ENCODE peak calls at places on chromosomes 16 and 17, in four cellular contexts. N, E, L and O are unnamed samples.

GRCh38 chr16:85019659-85020245 is 7.8 kb upstream of the KIAA0513 start:
- DNase-seq in N (no peak), E (no peak), L (no peak), O (no peak)

GRCh38 chr16:13471478-13471877 is 448.5 kb upstream of the ERCC4 start:
- DNase-seq in N (no peak), E (no peak), L (no peak), O (no peak)

GRCh38 chr17:82531431-82531881 is 11.9 kb downstream of the FOXK2 start:
- DNase-seq in N (no peak), E (no peak), L (no peak), O (no peak)

GRCh38 chr17:63405741-63406261 is 40.3 kb downstream of the CYB561 start:
- DNase-seq in N (no peak), E (no peak), L (no peak), O (peak; percentile 53)

GRCh38 chr17:3796110-3796821 is 4.7 kb downstream of the ITGAE start:
- DNase-seq in N (peak; percentile 97), E (no peak), L (peak; percentile 85), O (no peak)

GRCh38 chr16:31568577-31569359 is 41.1 kb downstream of the AHSP start:
- DNase-seq in N (no peak), E (peak; percentile 16), L (no peak), O (no peak)

GRCh38 chr16:47979783-47980182 is 176.0 kb downstream of the ABCC12 start:
- DNase-seq in N (no peak), E (no peak), L (no peak), O (no peak)

GRCh38 chr17:29593546-29594440 is 861 bp downstream of the ANKRD13B start:
- DNase-seq in N (peak; percentile 66), E (no peak), L (peak; percentile 39), O (peak; percentile 28)

GRCh38 chr17:70132505-70132904 is 36.8 kb upstream of the KCNJ2 start:
- DNase-seq in N (no peak), E (no peak), L (no peak), O (no peak)

GRCh38 chr17:38554430-38555350 is 51.1 kb downstream of the SRCIN1 start:
- DNase-seq in N (no peak), E (no peak), L (no peak), O (no peak)

GRCh38 chr16:75787421-75787820 is 61.1 kb upstream of the CPHXL start:
- DNase-seq in N (no peak), E (no peak), L (no peak), O (no peak)

GRCh38 chr16:19805459-19806160 is 79.0 kb downstream of the GPRC5B start:
- DNase-seq in N (no peak), E (no peak), L (no peak), O (no peak)

GRCh38 chr16:22633280-22633679 is 122.6 kb downstream of the NPIPB5 start:
- DNase-seq in N (no peak), E (no peak), L (no peak), O (no peak)

GRCh38 chr16:22635345-22635744 is 124.7 kb downstream of the NPIPB5 start:
- DNase-seq in N (no peak), E (no peak), L (no peak), O (no peak)

GRCh38 chr16:22632621-22633020 is 121.9 kb downstream of the NPIPB5 start:
- DNase-seq in N (no peak), E (no peak), L (no peak), O (no peak)

GRCh38 chr16:22634913-22635312 is 124.2 kb downstream of the NPIPB5 start:
- DNase-seq in N (no peak), E (no peak), L (no peak), O (no peak)

GRCh38 chr16:22633794-22634193 is 123.1 kb downstream of the NPIPB5 start:
- DNase-seq in N (no peak), E (no peak), L (no peak), O (no peak)
- H3K27ac ChIP-seq in N (no peak overlapping the region), E (no peak overlapping the region), L (no peak overlapping the region), O (no peak overlapping the region)

GRCh38 chr17:6328279-6328678 is 106.6 kb downstream of the AIPL1 start:
- DNase-seq in N (no peak), E (no peak), L (no peak), O (peak; percentile 18)

GRCh38 chr17:6325741-6326140 is 109.2 kb downstream of the AIPL1 start:
- DNase-seq in N (no peak), E (no peak), L (no peak), O (no peak)

GRCh38 chr17:6326483-6326882 is 108.4 kb downstream of the AIPL1 start:
- DNase-seq in N (no peak), E (no peak), L (no peak), O (no peak)

GRCh38 chr17:6323626-6324356 is 111.1 kb downstream of the AIPL1 start:
- DNase-seq in N (no peak), E (no peak), L (no peak), O (peak; percentile 41)

DNA sequence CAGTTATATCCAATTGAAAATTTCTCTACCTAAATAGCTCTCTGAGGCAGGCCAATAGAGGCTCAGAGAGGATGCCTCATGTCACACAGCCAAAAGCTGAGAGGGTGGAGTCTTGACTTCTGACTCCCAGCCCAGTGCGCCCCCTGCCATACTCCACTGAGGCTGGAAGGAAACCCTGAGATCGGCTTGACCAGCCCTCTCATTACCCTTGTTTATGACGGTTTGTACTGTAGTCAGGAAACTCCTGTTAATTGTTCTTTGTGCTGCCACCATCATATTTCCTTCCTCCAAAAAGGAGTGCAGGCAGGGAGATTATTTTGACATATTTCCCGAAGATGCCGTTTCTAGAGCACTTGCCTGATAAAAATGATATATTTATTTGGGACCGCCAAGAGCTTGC is 107.9 kb downstream of the AIPL1 start:
- DNase-seq in N (peak; percentile 6), E (peak; percentile 47), L (no peak), O (no peak)
- TF ChIP-seq CTCF in N (peak; percentile 14), E (peak; percentile 38), L (no peak), O (no peak)

GRCh38 chr16:10938321-10938720 is 3.9 kb downstream of the DEXI start:
- DNase-seq in N (no peak), E (no peak), L (no peak), O (no peak)
- H3K27ac ChIP-seq in N (no peak overlapping the region), E (peak overlapping the region; percentile 93), L (no peak overlapping the region), O (no peak overlapping the region)

DNA sequence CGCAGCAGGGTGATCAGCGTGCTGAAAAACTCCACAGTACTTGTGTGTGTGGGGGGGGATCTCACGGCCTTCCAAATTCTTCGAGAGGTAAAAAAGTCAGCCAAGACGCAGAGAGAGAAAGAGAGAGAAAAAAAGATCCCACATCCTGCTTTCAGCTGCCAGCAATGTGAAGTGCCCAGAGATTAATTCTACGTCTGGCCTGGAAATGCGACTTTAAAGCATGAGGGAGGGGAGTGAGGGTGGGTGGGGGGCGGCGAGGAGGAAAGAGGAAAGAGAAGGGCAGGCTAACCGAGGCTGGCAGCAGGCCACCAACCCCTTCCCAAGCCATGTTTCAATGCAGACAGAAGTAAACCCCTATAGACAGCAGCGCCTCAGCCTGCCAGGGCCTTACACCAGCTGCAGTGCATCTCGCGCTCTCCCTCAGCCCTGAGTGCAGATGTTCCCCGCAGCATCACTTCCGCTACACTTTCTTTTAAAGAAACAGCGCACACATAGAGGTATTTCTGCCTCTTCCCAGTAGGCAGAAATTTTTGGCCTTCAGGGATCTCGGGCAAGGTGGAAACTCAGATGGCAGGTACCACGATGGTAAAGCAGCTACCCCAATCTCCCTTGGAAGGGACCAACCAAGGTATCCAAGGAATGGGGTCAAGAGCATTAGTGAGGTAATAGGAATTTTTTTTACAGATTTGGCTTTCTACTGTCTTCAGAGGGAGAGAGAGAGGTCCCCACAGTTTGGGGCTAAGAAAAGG is 87.8 kb downstream of the SMG6 start:
- DNase-seq in N (peak; percentile 92), E (peak; percentile 79), L (peak; percentile 75), O (no peak)
- TF ChIP-seq CTCF in N (peak; percentile 47), E (peak; percentile 7), L (no peak), O (no peak)

GRCh38 chr17:18920911-18921441 is 31.0 kb upstream of the SLC5A10 start:
- DNase-seq in N (no peak), E (no peak), L (no peak), O (peak; percentile 38)
- H3K27ac ChIP-seq in N (no peak overlapping the region), E (no peak overlapping the region), L (no peak overlapping the region), O (no peak overlapping the region)

GRCh38 chr16:2429037-2429770 is at the start of gene CCNF:
- DNase-seq in N (peak; percentile 99), E (peak; percentile 98), L (peak; percentile 97), O (peak; percentile 99)
- TF ChIP-seq CTCF in N (peak; percentile 6), E (peak; percentile 37), L (no peak), O (no peak)

GRCh38 chr17:56174421-56174820 is 21.1 kb downstream of the ANKFN1 start:
- DNase-seq in N (no peak), E (no peak), L (no peak), O (no peak)

GRCh38 chr17:56175299-56175935 is 22.1 kb downstream of the ANKFN1 start:
- DNase-seq in N (no peak), E (no peak), L (no peak), O (no peak)

GRCh38 chr17:56173958-56174357 is 20.7 kb downstream of the ANKFN1 start:
- DNase-seq in N (peak; percentile 86), E (no peak), L (no peak), O (no peak)

GRCh38 chr17:56178203-56178602 is 24.9 kb downstream of the ANKFN1 start:
- DNase-seq in N (no peak), E (no peak), L (no peak), O (no peak)

GRCh38 chr17:56176101-56176500 is 22.8 kb downstream of the ANKFN1 start:
- DNase-seq in N (no peak), E (no peak), L (no peak), O (no peak)
- H3K27ac ChIP-seq in N (no peak overlapping the region), E (no peak overlapping the region), L (no peak overlapping the region), O (no peak overlapping the region)

DNA sequence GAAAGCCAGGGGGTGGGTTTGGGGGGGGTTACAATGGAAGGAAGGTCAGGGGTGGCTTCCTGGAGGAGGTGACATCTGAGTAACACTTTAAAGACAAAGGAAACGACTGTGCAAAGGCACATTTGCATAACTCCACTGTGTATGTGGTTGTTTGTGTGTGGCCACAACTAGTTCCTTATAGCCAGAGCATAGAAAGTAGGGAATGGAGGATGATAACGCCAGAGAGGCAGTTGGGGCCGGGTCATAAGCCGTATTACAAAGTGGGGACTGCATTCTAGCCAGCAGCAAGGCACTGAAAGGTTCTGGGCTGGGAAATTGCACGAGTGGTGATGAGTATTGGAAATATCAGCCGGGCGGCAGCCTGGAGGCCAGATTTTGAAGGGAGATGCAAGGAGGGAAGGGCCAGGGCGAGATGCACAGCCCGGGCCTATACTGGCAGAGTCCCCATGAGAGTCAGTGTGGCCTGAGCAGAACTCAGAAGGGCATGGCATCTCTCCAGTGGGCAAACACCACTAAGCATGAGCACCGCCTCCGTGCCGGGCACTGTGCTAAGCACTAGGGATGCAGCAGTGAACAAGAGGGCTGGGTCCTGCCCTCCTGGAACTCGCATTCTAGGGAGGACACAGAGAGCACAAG is 33.6 kb downstream of the TK2 start:
- DNase-seq in N (no peak), E (no peak), L (no peak), O (no peak)
- TF ChIP-seq CTCF in N (no peak), E (no peak), L (no peak), O (no peak)

GRCh38 chr17:60090412-60090811 is 11.7 kb upstream of the HEATR6 start:
- DNase-seq in N (no peak), E (no peak), L (no peak), O (no peak)
- H3K27ac ChIP-seq in N (no peak overlapping the region), E (no peak overlapping the region), L (no peak overlapping the region), O (no peak overlapping the region)

GRCh38 chr17:50519141-50519834 is 11.0 kb downstream of the MYCBPAP start:
- DNase-seq in N (no peak), E (no peak), L (no peak), O (peak; percentile 73)
- TF ChIP-seq CTCF in N (no peak), E (no peak), L (no peak), O (no peak)